ENCODE peak calls at places on chromosome X, in four cellular contexts. S is right lobe of liver, I is SJSA1, N is upper lobe of right lung. D is an unnamed sample.
A peak's percentile ranks its signal among the peaks of the same experiment; 100 is the strongest.

GRCh38 chrX:35826503-35826902 is 28.4 kb downstream of the MAGEB16 start:
- DNase-seq in S (no peak), I (no peak), N (no peak), D (no peak)

GRCh38 chrX:103845165-103845653 is 13.2 kb upstream of the RAB9B start:
- DNase-seq in S (peak; percentile 46), I (peak; percentile 36), N (peak; percentile 63), D (peak; percentile 17)

GRCh38 chrX:44042731-44043130 is 69.5 kb upstream of the NDP start:
- DNase-seq in S (no peak), I (no peak), N (no peak), D (no peak)

GRCh38 chrX:96481831-96482230 is 202.8 kb upstream of the DIAPH2 start:
- DNase-seq in S (no peak), I (no peak), N (no peak), D (no peak)

GRCh38 chrX:135429429-135429828 is 7.7 kb downstream of the SMIM10L2A start:
- DNase-seq in S (no peak), I (no peak), N (no peak), D (no peak)

GRCh38 chrX:83185010-83185409 is 323.1 kb upstream of the POU3F4 start:
- DNase-seq in S (no peak), I (no peak), N (no peak), D (no peak)

GRCh38 chrX:51484616-51485015 is 11.8 kb downstream of the NUDT11 start:
- DNase-seq in S (no peak), I (no peak), N (no peak), D (no peak)

GRCh38 chrX:66000178-66000577 is 39.7 kb downstream of the VSIG4 start:
- DNase-seq in S (no peak), I (no peak), N (no peak), D (no peak)

GRCh38 chrX:6685489-6685888 is 150.6 kb upstream of the VCX3A start:
- DNase-seq in S (no peak), I (no peak), N (no peak), D (no peak)

GRCh38 chrX:132532955-132533354 is 44.1 kb upstream of the MBNL3 start:
- DNase-seq in S (no peak), I (no peak), N (no peak), D (no peak)

GRCh38 chrX:110415440-110416167 is 57.0 kb downstream of the RTL9 start:
- DNase-seq in S (no peak), I (no peak), N (no peak), D (peak; percentile 44)

GRCh38 chrX:130173190-130173895 is 1.6 kb downstream of the RAB33A start:
- DNase-seq in S (no peak), I (peak; percentile 52), N (no peak), D (peak; percentile 4)

GRCh38 chrX:47723689-47724088 is 64.7 kb upstream of the UXT start:
- DNase-seq in S (no peak), I (no peak), N (no peak), D (peak; percentile 1)

GRCh38 chrX:113260474-113260873 is 419.8 kb upstream of the AMOT start:
- DNase-seq in S (no peak), I (no peak), N (no peak), D (no peak)

DNA sequence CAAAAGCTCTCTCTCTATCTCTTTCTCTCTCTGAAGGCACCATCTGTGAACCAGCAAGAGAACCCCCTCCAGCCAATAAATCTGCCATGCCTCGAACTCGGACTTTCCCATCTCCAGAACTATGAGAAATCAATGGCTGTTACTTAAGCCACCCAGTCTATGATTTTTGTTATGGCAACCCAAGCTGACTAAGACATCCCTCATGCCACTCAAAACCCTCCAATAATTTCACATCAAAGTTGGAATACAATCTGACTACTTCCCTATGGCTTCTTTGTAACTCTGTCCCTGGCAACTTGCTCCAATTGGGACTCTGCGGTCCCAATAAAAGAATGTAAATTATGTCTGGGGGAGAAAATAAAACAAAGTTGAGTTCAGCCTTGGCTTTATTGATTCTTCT is 265.7 kb downstream of the SHOX start:
- DNase-seq in S (peak; percentile 1), I (no peak), N (no peak), D (no peak)
- H3K4me3 ChIP-seq in S (no peak overlapping the region), I (no peak overlapping the region), N (no peak overlapping the region), D (no peak overlapping the region)

DNA sequence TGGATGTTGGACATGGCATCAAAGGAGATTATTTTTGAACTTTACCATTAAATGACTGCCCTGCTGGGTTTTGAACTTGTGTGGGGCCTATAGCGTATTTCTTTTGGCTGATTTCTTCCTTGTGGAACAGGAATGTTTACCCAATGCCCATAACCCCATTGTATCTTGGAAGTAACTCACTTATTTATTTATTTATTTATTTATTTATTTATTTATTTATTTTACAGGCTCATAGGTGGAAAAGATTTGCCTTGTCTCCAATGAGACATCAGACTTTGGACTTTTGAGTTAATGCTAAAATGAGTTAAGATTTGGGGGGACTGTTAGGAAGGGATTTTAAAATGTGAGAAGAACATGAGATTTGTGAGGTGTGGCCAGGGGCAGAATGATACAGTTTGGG is 273.1 kb downstream of the SLITRK2 start:
- DNase-seq in S (no peak), I (no peak), N (no peak), D (no peak)
- H3K9me3 ChIP-seq in S (no peaks in the 10 kb centered on the region), I (no peaks in the 10 kb centered on the region), N (no peaks in the 10 kb centered on the region), D (no peaks in the 10 kb centered on the region)

DNA sequence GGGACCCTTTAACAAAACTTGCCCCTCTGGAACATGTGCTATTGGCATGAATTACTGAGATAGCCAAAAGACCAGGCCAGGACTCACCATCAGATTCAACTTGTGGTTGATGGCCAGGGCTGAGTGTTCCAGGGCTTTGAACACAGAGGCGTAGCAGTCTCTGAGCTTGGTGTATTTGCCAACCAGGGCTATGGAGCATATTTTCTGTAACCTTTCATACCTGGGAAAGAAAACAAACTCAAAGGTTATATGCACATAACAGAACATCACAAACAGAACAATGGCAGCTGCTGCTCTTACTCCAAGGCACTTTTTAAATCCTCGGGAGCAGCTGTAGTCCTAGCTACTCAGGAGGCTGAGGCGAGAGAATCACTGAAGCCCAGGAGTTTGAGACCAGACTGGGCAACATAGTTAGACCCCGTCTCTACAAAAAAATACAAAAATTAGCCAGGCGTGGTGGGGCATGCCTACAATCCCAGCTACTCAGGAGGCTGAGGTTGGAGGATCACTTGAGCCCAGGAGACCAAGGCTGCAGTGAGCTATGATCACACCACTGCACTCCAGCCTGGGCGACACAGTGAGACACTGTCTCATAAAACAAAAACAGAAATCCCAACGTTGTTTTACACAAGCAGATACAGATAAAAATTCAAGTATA is 29.3 kb downstream of the CTPS2 start:
- DNase-seq in S (peak; percentile 50), I (no peak), N (no peak), D (no peak)
- H3K27me3 ChIP-seq in S (no peaks in the 10 kb centered on the region), I (no peaks in the 10 kb centered on the region), N (no peaks in the 10 kb centered on the region), D (no peaks in the 10 kb centered on the region)

GRCh38 chrX:153829549-153829798 is 870 bp downstream of the PDZD4 start:
- DNase-seq in S (no peak), I (no peak), N (no peak), D (no peak)

GRCh38 chrX:153829799-153830631 is at the start of gene PDZD4:
- DNase-seq in S (no peak), I (no peak), N (no peak), D (no peak)

GRCh38 chrX:153828308-153828707 is 2.0 kb downstream of the PDZD4 start:
- DNase-seq in S (no peak), I (no peak), N (no peak), D (no peak)

GRCh38 chrX:153827903-153828302 is 2.4 kb downstream of the PDZD4 start:
- DNase-seq in S (no peak), I (no peak), N (no peak), D (no peak)

GRCh38 chrX:153828723-153829548 is 1.4 kb downstream of the PDZD4 start:
- DNase-seq in S (no peak), I (no peak), N (no peak), D (no peak)
- H3K4me3 ChIP-seq in S (no peak overlapping the region), I (no peak overlapping the region), N (peak overlapping the region; percentile 36), D (no peak overlapping the region)